ENCODE peak calls at places on chromosome 18, in ten cellular contexts. M is GM12878, Y is IMR-90, R is tibial nerve, N is lung, T is heart left ventricle, F is left lung, Z is body of pancreas, I is mucosa of descending colon, G is spleen. B is an unnamed sample. For H3K4me1, the result is how much of the 10 kb centered on the place peaks cover.

GRCh38 chr18:35110037-35110436 is 68.8 kb downstream of the MAPRE2 start:
- DNase-seq in R (no peak), Z (no peak), I (no peak), Y (no peak), M (no peak), F (no peak), T (no peak), N (no peak), G (no peak), B (no peak)

GRCh38 chr18:1048048-1048447 is 143.4 kb downstream of the ADCYAP1 start:
- DNase-seq in R (no peak), Y (no peak), F (no peak), T (no peak), Z (no peak), N (no peak), G (no peak), M (no peak), I (no peak), B (no peak)

GRCh38 chr18:21215480-21215879 is 26.6 kb upstream of the GREB1L start:
- DNase-seq in T (no peak), F (no peak), I (no peak), G (no peak), R (no peak), N (no peak), M (no peak), Z (no peak), Y (no peak), B (no peak)

GRCh38 chr18:36514778-36515177 is 217.3 kb downstream of the FHOD3 start:
- DNase-seq in M (no peak), Z (no peak), Y (no peak), R (no peak), G (no peak), T (no peak), F (no peak), I (no peak), N (no peak), B (no peak)

GRCh38 chr18:54206447-54206846 is 18.0 kb downstream of the MBD2 start:
- DNase-seq in M (no peak), F (no peak), Y (no peak), N (no peak), G (no peak), Z (no peak), T (no peak), R (no peak), I (no peak), B (no peak)

GRCh38 chr18:11389281-11389680 is 220.1 kb upstream of the SLC35G4 start:
- DNase-seq in F (no peak), Z (no peak), G (no peak), Y (no peak), M (no peak), R (no peak), N (no peak), I (no peak), T (no peak), B (no peak)

GRCh38 chr18:24995056-24995455 is 356.9 kb downstream of the ZNF521 start:
- DNase-seq in I (no peak), Y (peak), T (no peak), G (no peak), N (no peak), M (no peak), R (no peak), F (no peak), Z (no peak), B (no peak)

GRCh38 chr18:11668441-11669169 is 20.5 kb upstream of the GNAL start:
- DNase-seq in F (no peak), I (no peak), M (no peak), Y (no peak), T (no peak), R (no peak), G (no peak), Z (no peak), N (peak), B (no peak)

GRCh38 chr18:3114456-3114855 is 101.5 kb upstream of the LPIN2 start:
- DNase-seq in Z (no peak), G (no peak), R (no peak), I (no peak), M (no peak), N (no peak), F (no peak), Y (no peak), T (no peak), B (no peak)

GRCh38 chr18:4582677-4583076 is 127.6 kb upstream of the DLGAP1 start:
- DNase-seq in Y (no peak), Z (no peak), T (no peak), F (no peak), G (no peak), M (no peak), R (no peak), N (no peak), I (no peak), B (no peak)

GRCh38 chr18:59848002-59848401 is 51.8 kb upstream of the PMAIP1 start:
- DNase-seq in G (no peak), N (no peak), I (no peak), Y (no peak), F (no peak), R (no peak), M (no peak), T (no peak), Z (no peak), B (no peak)

GRCh38 chr18:8341481-8342230 is 267.6 kb upstream of the RAB12 start:
- DNase-seq in I (no peak), M (no peak), N (no peak), Y (peak), T (no peak), G (no peak), F (no peak), R (no peak), Z (peak), B (no peak)

GRCh38 chr18:41543815-41544214 is 411.2 kb upstream of the PIK3C3 start:
- DNase-seq in Y (no peak), M (no peak), Z (no peak), N (no peak), R (no peak), G (no peak), I (no peak), F (no peak), T (no peak), B (no peak)

GRCh38 chr18:57749604-57749970 is 53.5 kb downstream of the ATP8B1 start:
- DNase-seq in G (no peak), T (no peak), Y (no peak), F (no peak), N (no peak), Z (no peak), I (no peak), R (no peak), M (no peak), B (no peak)

GRCh38 chr18:63158012-63158631 is 161.4 kb downstream of the BCL2 start:
- DNase-seq in R (no peak), T (no peak), Y (no peak), Z (no peak), I (no peak), F (no peak), M (no peak), G (no peak), N (no peak), B (no peak)
- H3K4me1 ChIP-seq in R (half or more), T (under half), Y (under half), Z (under half), I (under half), F (under half), M (half or more), G (half or more), N (under half), B (under half)

DNA sequence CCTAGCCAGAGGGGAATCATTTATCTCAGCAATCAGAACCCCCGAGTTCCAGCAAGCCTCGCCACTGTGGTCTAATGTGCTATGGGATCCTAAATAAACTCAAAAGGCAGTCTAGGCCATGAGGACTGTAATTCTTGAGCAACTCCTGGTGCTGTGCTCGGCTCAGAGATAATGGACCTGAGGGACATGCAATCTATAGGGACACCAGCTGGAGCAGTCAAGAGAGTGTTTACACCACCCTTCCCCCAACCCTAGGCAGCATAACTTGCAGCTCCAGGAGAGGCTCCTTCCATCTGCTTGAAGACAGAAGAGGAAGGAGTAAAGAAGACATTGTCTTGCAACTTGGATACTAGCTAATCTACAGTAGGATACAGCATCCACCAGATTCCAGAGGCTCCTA is 225.5 kb upstream of the KLHL14 start:
- DNase-seq in Z (no peak), M (no peak), R (no peak), T (no peak), N (no peak), Y (no peak), I (no peak), G (no peak), F (no peak), B (no peak)
- H3K4me3 ChIP-seq in Z (no peak), M (no peak), R (no peak), T (no peak), N (no peak), Y (no peak), I (no peak), G (no peak), F (no peak), B (no peak)

DNA sequence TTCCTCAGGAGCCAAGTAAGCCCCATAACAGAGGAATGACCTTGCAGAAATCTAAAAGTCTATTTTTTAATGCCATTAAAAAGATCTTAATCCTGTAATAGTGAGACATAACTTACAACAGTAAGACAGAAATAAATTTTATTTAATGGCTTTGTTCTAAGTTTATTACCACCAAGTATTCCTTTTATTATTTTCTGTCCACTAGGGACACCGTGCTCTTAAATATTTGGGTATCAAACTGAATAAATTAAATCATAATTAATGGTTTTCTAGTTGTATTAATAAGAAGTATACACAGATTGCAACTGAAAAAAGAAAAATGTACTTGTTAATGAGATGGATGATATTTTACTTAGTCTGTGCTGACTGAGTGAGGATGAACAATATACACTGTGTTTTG is 3.1 kb upstream of the B4GALT6 start:
- DNase-seq in T (no peak), G (no peak), R (no peak), Y (no peak), M (no peak), N (no peak), F (no peak), Z (no peak), I (no peak), B (no peak)
- H3K4me1 ChIP-seq in T (under half), G (under half), R (under half), Y (under half), M (under half), N (under half), F (under half), Z (under half), I (under half), B (under half)

DNA sequence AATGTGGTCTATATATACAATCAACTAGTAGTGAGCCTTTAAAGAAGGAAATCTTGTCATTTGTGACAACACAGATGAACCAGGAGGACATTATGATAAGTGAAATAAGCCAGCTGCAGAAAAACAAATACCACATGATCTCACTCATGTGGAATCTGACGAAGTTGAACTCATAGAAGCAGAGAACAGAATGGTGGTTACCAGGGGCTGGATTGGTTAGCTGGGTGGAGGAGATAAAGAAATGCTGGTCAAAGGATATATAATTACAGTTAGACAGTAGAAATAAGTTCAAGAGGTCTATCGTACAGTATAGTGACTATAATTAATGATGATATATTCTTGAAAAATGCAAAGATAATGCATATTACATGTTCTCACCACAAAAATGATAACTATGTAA is 267.9 kb downstream of the FBXO15 start:
- DNase-seq in F (no peak), Z (no peak), Y (peak), R (no peak), T (no peak), M (no peak), N (no peak), I (no peak), G (no peak), B (no peak)
- H3K4me3 ChIP-seq in F (no peak), Z (no peak), Y (no peak), R (no peak), T (no peak), M (no peak), N (no peak), I (no peak), G (no peak), B (no peak)